ENCODE peak calls at places on chromosome 11, in five cellular contexts. One of them, this sample, is unnamed.

GRCh38 chr11:4044971-4045646 is 49.5 kb upstream of the RRM1 start:
- DNase-seq in GDM1: no peak
- DNase-seq in endothelial cell: no peak
- DNase-seq in D341Med: no peak
- DNase-seq in stimulated activated CD4-positive, alpha-beta T cell treated with anti-CD3 and anti-CD28 coated beads, Interleukin-2, amount 100 ng/mL, for 24 hours: no peak
- DNase-seq in this sample: no peak

GRCh38 chr11:113549611-113550061 is 74.4 kb upstream of the DRD2 start:
- DNase-seq in GDM1: no peak
- DNase-seq in endothelial cell: no peak
- DNase-seq in D341Med: no peak
- DNase-seq in stimulated activated CD4-positive, alpha-beta T cell treated with anti-CD3 and anti-CD28 coated beads, Interleukin-2, amount 100 ng/mL, for 24 hours: no peak
- DNase-seq in this sample: no peak

GRCh38 chr11:17490232-17490631 is 13.6 kb upstream of the ABCC8 start:
- DNase-seq in GDM1: no peak
- DNase-seq in endothelial cell: no peak
- DNase-seq in D341Med: no peak
- DNase-seq in stimulated activated CD4-positive, alpha-beta T cell treated with anti-CD3 and anti-CD28 coated beads, Interleukin-2, amount 100 ng/mL, for 24 hours: no peak
- DNase-seq in this sample: no peak

GRCh38 chr11:101915811-101916291 is 471 bp downstream of the ANGPTL5 start:
- DNase-seq in GDM1: no peak
- DNase-seq in endothelial cell: no peak
- DNase-seq in D341Med: peak
- DNase-seq in stimulated activated CD4-positive, alpha-beta T cell treated with anti-CD3 and anti-CD28 coated beads, Interleukin-2, amount 100 ng/mL, for 24 hours: no peak
- DNase-seq in this sample: peak

GRCh38 chr11:119550330-119550729 is 127.4 kb upstream of the THY1 start:
- DNase-seq in GDM1: no peak
- DNase-seq in endothelial cell: no peak
- DNase-seq in D341Med: no peak
- DNase-seq in stimulated activated CD4-positive, alpha-beta T cell treated with anti-CD3 and anti-CD28 coated beads, Interleukin-2, amount 100 ng/mL, for 24 hours: no peak
- DNase-seq in this sample: no peak

GRCh38 chr11:109641549-109641948 is 219.6 kb downstream of the C11orf87 start:
- DNase-seq in GDM1: no peak
- DNase-seq in endothelial cell: peak
- DNase-seq in D341Med: no peak
- DNase-seq in stimulated activated CD4-positive, alpha-beta T cell treated with anti-CD3 and anti-CD28 coated beads, Interleukin-2, amount 100 ng/mL, for 24 hours: no peak
- DNase-seq in this sample: no peak

GRCh38 chr11:45745065-45745811 is 59.7 kb upstream of the SLC35C1 start:
- DNase-seq in GDM1: no peak
- DNase-seq in endothelial cell: no peak
- DNase-seq in D341Med: no peak
- DNase-seq in stimulated activated CD4-positive, alpha-beta T cell treated with anti-CD3 and anti-CD28 coated beads, Interleukin-2, amount 100 ng/mL, for 24 hours: no peak
- DNase-seq in this sample: no peak

GRCh38 chr11:125939081-125939521 is 6.7 kb upstream of the VSIG10L2 start:
- DNase-seq in GDM1: no peak
- DNase-seq in endothelial cell: no peak
- DNase-seq in D341Med: no peak
- DNase-seq in stimulated activated CD4-positive, alpha-beta T cell treated with anti-CD3 and anti-CD28 coated beads, Interleukin-2, amount 100 ng/mL, for 24 hours: no peak
- DNase-seq in this sample: no peak

GRCh38 chr11:71489311-71490043 is 36.5 kb downstream of the NADSYN1 start:
- DNase-seq in GDM1: no peak
- DNase-seq in endothelial cell: no peak
- DNase-seq in D341Med: no peak
- DNase-seq in stimulated activated CD4-positive, alpha-beta T cell treated with anti-CD3 and anti-CD28 coated beads, Interleukin-2, amount 100 ng/mL, for 24 hours: peak
- DNase-seq in this sample: no peak

GRCh38 chr11:65859812-65860277 is 388 bp upstream of the MUS81 start:
- DNase-seq in GDM1: no peak
- DNase-seq in endothelial cell: peak
- DNase-seq in D341Med: no peak
- DNase-seq in stimulated activated CD4-positive, alpha-beta T cell treated with anti-CD3 and anti-CD28 coated beads, Interleukin-2, amount 100 ng/mL, for 24 hours: peak
- DNase-seq in this sample: no peak

GRCh38 chr11:115528217-115528616 is 24.0 kb upstream of the CADM1 start:
- DNase-seq in GDM1: no peak
- DNase-seq in endothelial cell: no peak
- DNase-seq in D341Med: no peak
- DNase-seq in stimulated activated CD4-positive, alpha-beta T cell treated with anti-CD3 and anti-CD28 coated beads, Interleukin-2, amount 100 ng/mL, for 24 hours: no peak
- DNase-seq in this sample: no peak

GRCh38 chr11:19954899-19955298 is 205.4 kb downstream of the DBX1 start:
- DNase-seq in GDM1: no peak
- DNase-seq in endothelial cell: no peak
- DNase-seq in D341Med: no peak
- DNase-seq in stimulated activated CD4-positive, alpha-beta T cell treated with anti-CD3 and anti-CD28 coated beads, Interleukin-2, amount 100 ng/mL, for 24 hours: no peak
- DNase-seq in this sample: no peak

This sample was measured in SK-N-SH.